ENCODE peak calls at places on chromosomes 4 and X, in five cellular contexts. L is pancreas, K is Peyer's patch, C is GM23248, N is endothelial cell of umbilical vein. X is an unnamed sample.

GRCh38 chr4:149713031-149713430 is 102.6 kb downstream of the IQCM start:
- DNase-seq in L (no peak), N (no peak), K (no peak), C (no peak), X (no peak)

GRCh38 chr4:169142906-169143305 is 127.8 kb downstream of the SH3RF1 start:
- DNase-seq in N (no peak), C (no peak), K (no peak), L (no peak), X (no peak)

GRCh38 chrX:136797787-136798186 is 17.1 kb upstream of the ARHGEF6 start:
- DNase-seq in N (no peak), L (no peak), K (no peak), C (no peak), X (no peak)

GRCh38 chr4:47451657-47452056 is 11.8 kb downstream of the COMMD8 start:
- DNase-seq in N (no peak), C (peak), L (no peak), K (no peak), X (no peak)

GRCh38 chr4:120555058-120555457 is 367.5 kb downstream of the PRDM5 start:
- DNase-seq in C (no peak), N (no peak), K (no peak), L (no peak), X (no peak)

GRCh38 chr4:151753056-151753455 is 7.8 kb downstream of the GATB start:
- DNase-seq in L (no peak), N (no peak), C (peak), K (no peak), X (no peak)

GRCh38 chr4:67694662-67695061 is 6.3 kb downstream of the UBA6 start:
- DNase-seq in L (no peak), C (no peak), K (no peak), N (no peak), X (no peak)

GRCh38 chr4:89799071-89799470 is 37.9 kb downstream of the SNCA start:
- DNase-seq in N (peak), L (no peak), K (no peak), C (no peak), X (no peak)

GRCh38 chrX:6226053-6226645 is 2.5 kb downstream of the NLGN4X start:
- DNase-seq in C (no peak), K (no peak), L (no peak), N (no peak), X (peak)

GRCh38 chrX:115494133-115494532 is 66.8 kb upstream of the PLS3 start:
- DNase-seq in L (no peak), C (no peak), K (no peak), N (peak), X (no peak)

GRCh38 chr4:5222951-5223350 is 171.7 kb downstream of the STK32B start:
- DNase-seq in N (no peak), L (no peak), K (no peak), C (no peak), X (no peak)

GRCh38 chrX:103157511-103158316 is 57.2 kb upstream of the BEX4 start:
- DNase-seq in L (peak), C (peak), N (peak), K (no peak), X (peak)

GRCh38 chr4:120839974-120840751 is 82.4 kb downstream of the PRDM5 start:
- DNase-seq in L (no peak), N (no peak), C (no peak), K (no peak), X (no peak)

GRCh38 chrX:37349131-37350033 is at the start of gene PRRG1:
- DNase-seq in C (peak), K (peak), N (peak), L (peak), X (peak)

GRCh38 chr4:87007345-87008181 is 72.8 kb downstream of the AFF1 start:
- DNase-seq in K (peak), N (peak), C (peak), L (peak), X (peak)

GRCh38 chr4:168515222-168516011 is 18.6 kb downstream of the PALLD start:
- DNase-seq in C (no peak), L (peak), K (no peak), N (peak), X (no peak)

GRCh38 chrX:80513620-80514019 is 93.4 kb downstream of the TENT5D start:
- DNase-seq in K (no peak), C (no peak), L (no peak), N (no peak), X (no peak)

GRCh38 chr4:85879518-85879917 is 404.6 kb downstream of the ARHGAP24 start:
- DNase-seq in N (no peak), C (no peak), L (no peak), K (no peak), X (no peak)

GRCh38 chr4:158818595-158818994 is 49.8 kb downstream of the FNIP2 start:
- DNase-seq in L (no peak), C (no peak), K (no peak), N (peak), X (no peak)

GRCh38 chr4:6125103-6125651 is 75.2 kb downstream of the JAKMIP1 start:
- DNase-seq in C (no peak), L (no peak), K (peak), N (no peak), X (no peak)

GRCh38 chr4:144280688-144281087 is 140.2 kb upstream of the GYPA start:
- DNase-seq in K (no peak), C (no peak), N (no peak), L (no peak), X (no peak)

GRCh38 chr4:2671267-2671895 is 84.8 kb downstream of the TNIP2 start:
- DNase-seq in C (no peak), N (no peak), K (no peak), L (no peak), X (no peak)

GRCh38 chrX:17377047-17377692 is 2.2 kb downstream of the NHS start:
- DNase-seq in K (peak), N (peak), L (no peak), C (peak), X (no peak)

GRCh38 chr4:168221298-168221697 is 97.3 kb downstream of the DDX60 start:
- DNase-seq in C (peak), N (peak), K (no peak), L (no peak), X (no peak)

GRCh38 chr4:20638825-20639224 is 61.4 kb upstream of the PACRGL start:
- DNase-seq in L (no peak), N (no peak), K (no peak), C (no peak), X (no peak)

GRCh38 chr4:168241953-168242352 is 76.6 kb downstream of the DDX60 start:
- DNase-seq in L (no peak), C (no peak), K (no peak), N (no peak), X (no peak)

GRCh38 chr4:67680568-67681222 is 20.3 kb downstream of the UBA6 start:
- DNase-seq in L (no peak), C (peak), K (no peak), N (no peak), X (no peak)

GRCh38 chr4:108762559-108763225 is at the start of gene ETNPPL:
- DNase-seq in K (peak), L (peak), C (peak), N (peak), X (peak)

GRCh38 chr4:143358923-143359694 is 22.4 kb downstream of the GAB1 start:
- DNase-seq in K (no peak), L (peak), N (peak), C (peak), X (no peak)

GRCh38 chr4:95510145-95510544 is 38.6 kb downstream of the UNC5C start:
- DNase-seq in L (no peak), N (peak), K (no peak), C (peak), X (no peak)

GRCh38 chrX:154365997-154366665 is 8.3 kb downstream of the FLNA start:
- DNase-seq in L (no peak), N (no peak), C (no peak), K (no peak), X (no peak)

GRCh38 chr4:90051999-90052398 is 75.2 kb upstream of the CCSER1 start:
- DNase-seq in C (no peak), N (no peak), L (no peak), K (no peak), X (no peak)

GRCh38 chr4:142493255-142493976 is 352.7 kb downstream of the INPP4B start:
- DNase-seq in K (no peak), N (no peak), L (no peak), C (no peak), X (no peak)

GRCh38 chrX:71542825-71543224 is 9.9 kb downstream of the OGT start:
- DNase-seq in C (peak), K (no peak), L (no peak), N (no peak), X (no peak)
- H3K27ac ChIP-seq in C (peak), K (no peak), L (no peak), N (peak), X (no peak)

DNA sequence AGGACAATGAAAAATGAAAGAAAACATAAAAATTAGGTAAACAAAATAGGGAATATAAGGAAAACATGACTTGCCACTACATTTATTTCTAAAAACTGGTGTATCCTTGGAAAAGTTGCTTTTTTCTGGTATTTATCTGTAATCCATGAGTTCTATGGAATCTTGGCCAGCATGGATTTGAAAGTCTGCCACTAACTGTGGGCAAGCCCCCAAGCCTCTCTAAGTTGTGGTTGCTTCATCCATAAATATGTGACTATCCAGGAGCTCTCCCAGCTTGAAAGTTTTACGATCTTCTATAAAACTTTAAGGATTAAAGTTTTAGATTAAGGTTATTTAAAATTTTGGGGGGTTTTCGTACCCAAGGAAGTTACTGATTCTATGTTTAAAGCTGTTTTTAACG is 21.8 kb downstream of the RPS6KA3 start:
- DNase-seq in N (no peak), C (peak), L (no peak), K (no peak), X (no peak)
- H3K27ac ChIP-seq in N (no peak), C (no peak), L (no peak), K (no peak), X (no peak)

DNA sequence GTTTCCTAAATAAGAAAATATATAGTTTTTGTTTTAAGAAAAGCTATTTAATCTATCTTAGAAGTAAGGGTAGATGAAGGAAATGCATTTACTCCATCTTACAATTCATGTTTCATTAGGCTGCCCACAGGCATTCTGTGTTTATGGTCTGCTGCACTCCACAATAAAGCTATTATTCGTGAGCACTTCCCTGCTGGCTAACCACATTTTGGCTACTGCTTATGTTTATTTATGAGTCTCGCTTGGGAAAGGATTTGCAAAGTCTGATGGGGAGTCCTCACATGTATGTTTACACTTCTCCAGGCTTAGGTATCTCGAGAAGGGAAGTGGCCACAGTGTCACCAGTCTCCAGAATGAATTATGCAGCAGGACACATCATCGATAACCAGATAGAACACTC is 260.8 kb upstream of the VCX start:
- DNase-seq in C (no peak), N (no peak), L (no peak), K (no peak), X (no peak)
- H3K27ac ChIP-seq in C (no peak), N (no peak), L (no peak), K (no peak), X (no peak)

DNA sequence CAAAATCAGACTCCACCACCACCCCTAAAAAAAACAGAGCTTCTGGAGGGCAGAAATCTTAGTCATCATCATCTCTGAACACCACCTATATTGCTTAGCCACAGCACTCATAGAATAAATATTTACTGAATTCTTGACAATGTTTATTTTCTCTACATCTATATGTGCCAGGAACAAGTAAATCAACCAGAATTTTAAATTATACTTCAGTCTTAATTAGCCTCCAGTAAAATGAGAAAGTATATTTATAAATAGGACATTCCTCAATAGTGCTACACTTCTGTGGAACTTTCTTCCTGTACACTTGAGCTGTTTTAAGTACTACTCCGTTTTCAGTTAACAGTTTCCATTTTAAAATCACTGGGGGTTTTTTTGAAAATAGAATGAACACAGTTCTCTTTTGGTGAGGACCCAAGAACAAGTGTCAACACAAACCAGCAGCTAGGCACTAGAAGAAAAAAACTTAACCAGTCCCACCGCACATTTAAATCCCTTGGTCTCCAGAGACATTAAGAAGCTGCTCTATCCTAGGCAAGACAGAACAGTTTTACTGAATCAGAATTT is 25.5 kb downstream of the SMIM14 start:
- DNase-seq in N (peak), K (no peak), C (peak), L (no peak), X (no peak)
- H3K27ac ChIP-seq in N (peak), K (no peak), C (peak), L (no peak), X (no peak)

GRCh38 chr4:129345680-129346079 is 249.7 kb downstream of the C4orf33 start:
- DNase-seq in K (no peak), N (no peak), L (no peak), C (no peak), X (no peak)

GRCh38 chr4:129346760-129347159 is 250.8 kb downstream of the C4orf33 start:
- DNase-seq in L (no peak), K (no peak), N (no peak), C (no peak), X (no peak)

GRCh38 chr4:129344058-129344457 is 248.1 kb downstream of the C4orf33 start:
- DNase-seq in N (peak), L (no peak), K (no peak), C (peak), X (no peak)

DNA sequence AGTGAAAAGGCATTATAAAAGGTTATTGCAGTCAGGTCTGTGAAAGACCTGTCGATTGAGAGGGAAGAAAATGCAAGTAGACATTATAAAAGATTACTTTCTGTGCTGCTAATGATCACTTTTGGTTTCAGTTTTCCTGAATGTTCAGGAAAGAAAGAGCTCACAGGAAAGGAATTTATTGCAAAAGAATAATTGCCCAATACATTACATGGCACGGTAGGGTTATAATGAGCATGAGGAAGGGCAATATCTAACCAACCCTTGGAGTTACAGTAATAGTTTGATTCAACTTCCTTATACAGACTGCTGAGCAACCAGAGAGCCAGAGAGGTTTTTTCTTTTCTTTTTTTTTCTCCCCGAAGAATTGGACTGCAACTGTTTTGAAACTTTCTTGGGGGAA is 246.9 kb downstream of the C4orf33 start:
- DNase-seq in K (no peak), N (peak), C (peak), L (no peak), X (no peak)
- H3K27ac ChIP-seq in K (no peak), N (no peak), C (peak), L (peak), X (no peak)